ENCODE peak calls at places on chromosomes 12 and 14, in five cellular contexts. F, R, Y, C and X are unnamed samples.
A peak's percentile ranks its signal among the peaks of the same experiment; 100 is the strongest.

GRCh38 chr12:129331356-129332085 is 478.2 kb downstream of the GLT1D1 start:
- DNase-seq in R (no peak), C (no peak), Y (no peak), F (no peak), X (no peak)

GRCh38 chr12:110200124-110200417 is 75.9 kb downstream of the IFT81 start:
- DNase-seq in Y (no peak), F (no peak), R (no peak), C (no peak), X (no peak)

GRCh38 chr14:21096889-21097615 is 1.4 kb downstream of the ZNF219 start:
- DNase-seq in F (no peak), Y (no peak), C (peak; percentile 21), R (no peak), X (no peak)

GRCh38 chr12:20220339-20220738 is 148.0 kb upstream of the PDE3A start:
- DNase-seq in Y (no peak), F (no peak), C (no peak), R (no peak), X (no peak)

GRCh38 chr14:58560208-58560607 is 77.6 kb upstream of the DACT1 start:
- DNase-seq in C (no peak), Y (no peak), F (no peak), R (no peak), X (no peak)

GRCh38 chr14:99725774-99726537 is 41.9 kb downstream of the CYP46A1 start:
- DNase-seq in R (no peak), C (no peak), Y (no peak), F (no peak), X (no peak)

GRCh38 chr12:81797100-81797499 is 38.0 kb upstream of the PPFIA2 start:
- DNase-seq in Y (no peak), C (no peak), R (no peak), F (no peak), X (no peak)

GRCh38 chr12:108843187-108843586 is 14.2 kb downstream of the SSH1 start:
- DNase-seq in R (no peak), Y (no peak), C (no peak), F (no peak), X (no peak)

GRCh38 chr14:55731881-55732498 is 152.0 kb downstream of the KTN1 start:
- DNase-seq in Y (peak; percentile 33), F (no peak), C (peak; percentile 27), R (no peak), X (no peak)

GRCh38 chr14:50859296-50859624 is 12.6 kb upstream of the ABHD12B start:
- DNase-seq in C (peak; percentile 24), F (no peak), Y (no peak), R (no peak), X (no peak)

GRCh38 chr12:26028953-26029740 is 70.7 kb downstream of the RASSF8 start:
- DNase-seq in F (no peak), R (no peak), C (peak; percentile 86), Y (no peak), X (no peak)

GRCh38 chr14:80638620-80639215 is 302.8 kb downstream of the CEP128 start:
- DNase-seq in F (no peak), Y (no peak), R (no peak), C (no peak), X (no peak)

GRCh38 chr12:115109863-115110262 is 425.9 kb upstream of the TBX3 start:
- DNase-seq in C (no peak), R (no peak), Y (no peak), F (no peak), X (no peak)

GRCh38 chr14:55867726-55868125 is 250.5 kb upstream of the PELI2 start:
- DNase-seq in Y (no peak), R (no peak), C (no peak), F (no peak), X (no peak)

GRCh38 chr12:121334513-121335343 is 17.5 kb downstream of the ANAPC5 start:
- DNase-seq in Y (no peak), C (peak; percentile 91), R (peak; percentile 13), F (no peak), X (no peak)

GRCh38 chr12:124302241-124302806 is 7.4 kb downstream of the RFLNA start:
- DNase-seq in Y (no peak), F (no peak), C (no peak), R (no peak), X (no peak)

GRCh38 chr12:114668151-114668891 is 15.7 kb downstream of the TBX3 start:
- DNase-seq in C (peak; percentile 33), Y (no peak), R (peak; percentile 69), F (peak; percentile 83), X (no peak)

GRCh38 chr12:130452546-130452945 is 114.9 kb downstream of the PIWIL1 start:
- DNase-seq in R (no peak), Y (no peak), C (no peak), F (no peak), X (no peak)

GRCh38 chr12:57214398-57214781 is 2.2 kb upstream of the NXPH4 start:
- DNase-seq in C (no peak), F (no peak), R (peak; percentile 22), Y (peak; percentile 66), X (peak; percentile 49)

GRCh38 chr14:60238955-60239354 is 10.1 kb upstream of the PPM1A start:
- DNase-seq in C (no peak), Y (no peak), F (no peak), R (no peak), X (no peak)

GRCh38 chr14:104591031-104591430 is 11.5 kb downstream of the C14orf180 start:
- DNase-seq in F (peak; percentile 22), R (no peak), C (no peak), Y (no peak), X (no peak)

GRCh38 chr12:95908573-95908972 is 33.8 kb downstream of the CCDC38 start:
- DNase-seq in C (no peak), F (no peak), R (no peak), Y (no peak), X (no peak)

GRCh38 chr14:79732911-79733310 is 478.4 kb downstream of the DIO2 start:
- DNase-seq in R (no peak), C (no peak), F (no peak), Y (no peak), X (no peak)

GRCh38 chr12:120230326-120230973 is 29.5 kb upstream of the RPLP0 start:
- DNase-seq in F (peak; percentile 86), R (peak; percentile 67), C (no peak), Y (no peak), X (no peak)

GRCh38 chr14:67943947-67944346 is 124.4 kb downstream of the RAD51B start:
- DNase-seq in R (peak; percentile 30), Y (peak; percentile 19), F (peak; percentile 71), C (peak; percentile 86), X (peak; percentile 16)

GRCh38 chr14:95597784-95598204 is 62.9 kb downstream of the GLRX5 start:
- DNase-seq in R (no peak), C (peak; percentile 3), F (peak; percentile 31), Y (no peak), X (no peak)

GRCh38 chr12:1845010-1845409 is 24.6 kb downstream of the LRTM2 start:
- DNase-seq in Y (no peak), F (no peak), C (no peak), R (no peak), X (no peak)

GRCh38 chr14:99436247-99437180 is 44.1 kb downstream of the SETD3 start:
- DNase-seq in F (no peak), Y (no peak), C (no peak), R (no peak), X (no peak)

GRCh38 chr12:110116623-110117022 is 7.5 kb upstream of the IFT81 start:
- DNase-seq in R (no peak), Y (no peak), C (no peak), F (no peak), X (no peak)

GRCh38 chr12:33093534-33093933 is 197.0 kb upstream of the PKP2 start:
- DNase-seq in C (no peak), R (no peak), F (no peak), Y (no peak), X (no peak)

GRCh38 chr14:89702151-89702936 is 252.2 kb downstream of the EFCAB11 start:
- DNase-seq in Y (no peak), C (peak; percentile 35), R (no peak), F (peak; percentile 77), X (no peak)

GRCh38 chr12:93102744-93103143 is 173.6 kb upstream of the EEA1 start:
- DNase-seq in Y (no peak), F (no peak), R (no peak), C (no peak), X (no peak)

GRCh38 chr14:21978184-21978998 is 304.8 kb upstream of the OR4E1 start:
- DNase-seq in R (no peak), C (peak; percentile 31), F (no peak), Y (no peak), X (peak; percentile 19)

GRCh38 chr12:128012110-128012509 is 254.9 kb upstream of the TMEM132C start:
- DNase-seq in F (no peak), Y (no peak), R (no peak), C (no peak), X (no peak)

GRCh38 chr12:127494961-127495915 is 771.7 kb upstream of the TMEM132C start:
- DNase-seq in C (peak; percentile 14), F (no peak), R (no peak), Y (no peak), X (no peak)

GRCh38 chr12:83710851-83711250 is 1024.1 kb downstream of the TMTC2 start:
- DNase-seq in C (no peak), F (no peak), R (no peak), Y (no peak), X (no peak)

GRCh38 chr12:116520801-116521471 is 38.2 kb upstream of the MAP1LC3B2 start:
- DNase-seq in F (no peak), Y (no peak), R (no peak), C (no peak), X (no peak)

GRCh38 chr12:4809013-4809448 is 88.8 kb downstream of the GALNT8 start:
- DNase-seq in F (no peak), R (no peak), C (no peak), Y (peak; percentile 4), X (peak; percentile 30)